ENCODE peak calls at places on chromosome 14, in five cellular contexts. V is OCI-LY7, I is endothelial cell, P is body of pancreas, T is cardiac muscle cell. M is an unnamed sample.
A peak's percentile ranks its signal among the peaks of the same experiment; 100 is the strongest.

GRCh38 chr14:61108742-61109141 is 127.7 kb downstream of the SLC38A6 start:
- DNase-seq in V (no peak), T (no peak), P (no peak), I (no peak), M (no peak)

GRCh38 chr14:63231733-63232132 is 27.5 kb downstream of the RHOJ start:
- DNase-seq in P (no peak), T (no peak), V (no peak), I (no peak), M (no peak)

GRCh38 chr14:104215706-104216334 is 77.4 kb downstream of the KIF26A start:
- DNase-seq in T (no peak), P (no peak), I (no peak), V (no peak), M (no peak)

GRCh38 chr14:104794099-104794498 is 1.4 kb downstream of the AKT1 start:
- DNase-seq in V (peak; percentile 39), T (peak; percentile 71), I (no peak), P (peak; percentile 64), M (no peak)

GRCh38 chr14:94373708-94374107 is 14.7 kb downstream of the SERPINA1 start:
- DNase-seq in P (no peak), T (peak; percentile 99), V (no peak), I (no peak), M (peak; percentile 91)

GRCh38 chr14:72618424-72618823 is 275.5 kb downstream of the DPF3 start:
- DNase-seq in I (no peak), T (no peak), V (no peak), P (no peak), M (no peak)

GRCh38 chr14:61511558-61511924 is 183.8 kb upstream of the HIF1A start:
- DNase-seq in I (no peak), V (no peak), P (peak; percentile 51), T (no peak), M (no peak)

GRCh38 chr14:47772652-47773051 is 97.2 kb upstream of the MDGA2 start:
- DNase-seq in V (no peak), T (no peak), I (no peak), P (no peak), M (no peak)

GRCh38 chr14:74015965-74016364 is 3.1 kb downstream of the ENTPD5 start:
- DNase-seq in P (no peak), I (no peak), V (no peak), T (peak; percentile 3), M (no peak)

GRCh38 chr14:65238456-65238855 is 136.1 kb upstream of the MAX start:
- DNase-seq in T (peak; percentile 95), I (no peak), P (no peak), V (no peak), M (no peak)

GRCh38 chr14:59772252-59772651 is 98.3 kb downstream of the RTN1 start:
- DNase-seq in P (no peak), V (no peak), I (no peak), T (peak; percentile 33), M (no peak)

GRCh38 chr14:43778956-43779639 is 728.0 kb downstream of the FSCB start:
- DNase-seq in I (no peak), P (no peak), V (no peak), T (no peak), M (no peak)

GRCh38 chr14:76293923-76294322 is 82.0 kb upstream of the ESRRB start:
- DNase-seq in P (peak; percentile 49), T (no peak), V (no peak), I (no peak), M (no peak)

GRCh38 chr14:106877527-106877926 is 1351.1 kb downstream of the TMEM121 start:
- DNase-seq in P (no peak), T (no peak), I (no peak), V (peak; percentile 77), M (no peak)

GRCh38 chr14:37172024-37172869 is at the start of gene SLC25A21:
- DNase-seq in V (no peak), T (peak; percentile 81), I (peak; percentile 72), P (peak; percentile 86), M (peak; percentile 56)

GRCh38 chr14:81519200-81519998 is 14.3 kb downstream of the SEL1L start:
- DNase-seq in T (peak; percentile 66), I (peak; percentile 18), V (no peak), P (no peak), M (no peak)

GRCh38 chr14:29354446-29354845 is 573.2 kb downstream of the PRKD1 start:
- DNase-seq in P (no peak), V (no peak), T (no peak), I (no peak), M (no peak)

GRCh38 chr14:105493921-105494605 is 3.0 kb downstream of the TEDC1 start:
- DNase-seq in V (no peak), I (no peak), T (no peak), P (no peak), M (no peak)

GRCh38 chr14:89197623-89198022 is 219.4 kb downstream of the FOXN3 start:
- DNase-seq in I (no peak), V (no peak), P (no peak), T (no peak), M (no peak)

GRCh38 chr14:100988011-100988410 is 84.5 kb upstream of the RTL1 start:
- DNase-seq in T (no peak), I (no peak), V (no peak), P (no peak), M (no peak)

GRCh38 chr14:32607399-32607798 is 278.3 kb downstream of the AKAP6 start:
- DNase-seq in P (no peak), I (no peak), T (no peak), V (no peak), M (no peak)

GRCh38 chr14:34081126-34081575 is 130.3 kb upstream of the EGLN3 start:
- DNase-seq in I (no peak), T (peak; percentile 42), P (no peak), V (no peak), M (peak; percentile 4)

GRCh38 chr14:79451601-79452000 is 759.7 kb downstream of the DIO2 start:
- DNase-seq in T (no peak), P (no peak), V (no peak), I (no peak), M (no peak)

GRCh38 chr14:54025661-54026060 is 69.0 kb upstream of the BMP4 start:
- DNase-seq in P (no peak), V (peak; percentile 10), T (peak; percentile 60), I (no peak), M (no peak)
- TF ChIP-seq CTCF in P (peak; percentile 31), V (peak; percentile 71), T (peak; percentile 49), I (peak; percentile 54), M (peak; percentile 35)

GRCh38 chr14:99538275-99538674 is 57.1 kb downstream of the CCNK start:
- DNase-seq in V (no peak), I (no peak), P (no peak), T (peak; percentile 25), M (no peak)
- TF ChIP-seq CTCF in V (no peak), I (no peak), P (no peak), T (peak; percentile 12), M (no peak)

GRCh38 chr14:96905825-96906224 is 108.6 kb downstream of the VRK1 start:
- DNase-seq in P (no peak), I (no peak), T (peak; percentile 32), V (no peak), M (peak; percentile 7)

GRCh38 chr14:96905065-96905464 is 107.9 kb downstream of the VRK1 start:
- DNase-seq in P (no peak), T (no peak), V (no peak), I (no peak), M (no peak)

GRCh38 chr14:96904201-96904600 is 107.0 kb downstream of the VRK1 start:
- DNase-seq in I (no peak), V (no peak), T (no peak), P (no peak), M (no peak)

GRCh38 chr14:96903444-96904023 is 106.4 kb downstream of the VRK1 start:
- DNase-seq in I (no peak), T (no peak), V (no peak), P (no peak), M (no peak)

DNA sequence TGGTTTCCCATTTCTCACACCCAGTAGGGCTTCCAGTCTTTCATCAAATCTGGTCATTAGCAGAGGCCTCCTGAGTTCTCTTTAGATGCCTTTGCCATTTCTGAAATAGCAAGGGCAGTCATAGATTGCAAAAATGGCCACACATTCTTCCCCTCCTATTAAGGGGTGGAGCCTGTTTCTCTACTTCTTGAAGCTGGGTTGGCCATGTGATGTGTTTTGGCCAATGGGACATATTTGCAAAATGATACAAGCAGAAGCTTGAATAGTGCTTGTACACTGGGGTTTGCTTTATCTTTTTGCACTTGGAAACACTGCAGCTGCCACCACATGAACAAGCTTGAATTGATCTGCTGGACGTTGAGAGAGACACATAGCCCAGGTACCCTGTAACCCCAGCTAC is 109.3 kb downstream of the VRK1 start:
- DNase-seq in V (no peak), P (no peak), I (no peak), T (no peak), M (no peak)
- TF ChIP-seq CTCF in V (no peak), P (no peak), I (no peak), T (no peak), M (no peak)

GRCh38 chr14:24277606-24278321 is 6.4 kb upstream of the RABGGTA start:
- DNase-seq in V (no peak), T (no peak), I (no peak), P (no peak), M (no peak)

GRCh38 chr14:24273422-24273998 is 2.1 kb upstream of the RABGGTA start:
- DNase-seq in P (peak; percentile 26), V (peak; percentile 34), T (no peak), I (no peak), M (no peak)

GRCh38 chr14:24274101-24274543 is 2.7 kb upstream of the RABGGTA start:
- DNase-seq in P (peak; percentile 80), T (no peak), V (peak; percentile 59), I (no peak), M (no peak)

GRCh38 chr14:24272442-24272841 is 1.0 kb upstream of the RABGGTA start:
- DNase-seq in P (no peak), I (no peak), V (no peak), T (no peak), M (no peak)

GRCh38 chr14:24275524-24276139 is 4.2 kb upstream of the RABGGTA start:
- DNase-seq in V (peak; percentile 52), T (no peak), P (peak; percentile 22), I (no peak), M (no peak)
- TF ChIP-seq CTCF in V (peak; percentile 75), T (no peak), P (no peak), I (no peak), M (no peak)

DNA sequence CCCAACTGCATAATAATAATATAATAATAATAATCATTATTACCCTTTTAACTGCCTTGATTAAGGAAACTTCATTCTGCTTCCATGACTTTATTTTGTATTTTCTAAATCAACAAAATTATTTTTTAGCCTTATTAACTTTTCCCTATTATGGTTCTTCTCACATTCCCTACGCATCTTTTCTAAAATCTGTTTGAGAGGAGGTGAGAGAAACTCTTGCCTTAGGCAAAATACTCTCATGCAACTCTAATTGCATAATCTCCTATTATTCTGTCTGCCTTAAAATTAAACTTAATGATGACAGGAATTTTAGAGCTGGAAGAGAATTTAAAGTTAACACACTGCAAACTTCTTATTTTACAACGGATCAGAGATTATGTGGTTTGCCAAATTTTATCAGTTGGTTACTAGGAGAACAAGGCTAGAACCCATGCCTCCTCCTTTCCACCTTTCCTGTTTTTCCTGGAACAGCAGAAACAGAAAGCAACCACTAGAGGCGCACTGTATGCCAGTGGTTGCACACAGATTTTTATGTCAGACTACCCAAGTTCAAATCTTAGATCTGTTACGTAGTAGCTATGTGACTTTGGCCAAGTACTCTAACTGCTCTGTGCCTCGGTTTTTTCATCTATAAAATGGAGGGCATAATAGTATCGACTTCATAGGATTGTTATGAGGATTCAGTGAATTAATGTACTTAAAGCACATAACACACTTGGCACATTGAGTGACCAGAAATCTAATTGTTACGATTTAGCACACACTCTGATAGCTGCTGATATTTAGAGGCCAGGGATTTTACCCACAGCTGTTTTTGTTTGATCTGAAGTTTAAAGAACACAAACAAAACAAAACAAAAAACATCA is 4.4 kb upstream of the BRMS1L start:
- DNase-seq in P (peak; percentile 29), T (peak; percentile 62), I (peak; percentile 36), V (peak; percentile 47), M (no peak)
- TF ChIP-seq CTCF in P (peak; percentile 64), T (peak; percentile 87), I (peak; percentile 85), V (peak; percentile 97), M (peak; percentile 85)

M was measured in AG09319.